ENCODE peak calls at places on chromosomes 2 and 18, in six cellular contexts. M, V, H, U, P and Z are unnamed samples.

GRCh38 chr18:74498712-74499629 is 2.8 kb downstream of the CNDP2 start:
- DNase-seq in M (peak; percentile 20), V (peak; percentile 81), H (no peak), U (no peak), P (no peak), Z (no peak)

GRCh38 chr2:169808211-169808610 is 9.5 kb downstream of the SSB start:
- DNase-seq in M (peak; percentile 72), V (no peak), H (no peak), U (no peak), P (no peak), Z (no peak)

GRCh38 chr2:109368798-109369197 is 239.8 kb downstream of the SH3RF3 start:
- DNase-seq in M (no peak), V (no peak), H (no peak), U (no peak), P (no peak), Z (no peak)

GRCh38 chr2:17228461-17228860 is 289.8 kb downstream of the RAD51AP2 start:
- DNase-seq in M (no peak), V (no peak), H (no peak), U (no peak), P (no peak), Z (no peak)

GRCh38 chr18:22412502-22412901 is 5.2 kb downstream of the CTAGE1 start:
- DNase-seq in M (peak; percentile 96), V (no peak), H (no peak), U (no peak), P (no peak), Z (no peak)

GRCh38 chr2:123468071-123468470 is 557.0 kb upstream of the CNTNAP5 start:
- DNase-seq in M (no peak), V (peak; percentile 4), H (no peak), U (no peak), P (no peak), Z (no peak)

GRCh38 chr2:40240067-40240466 is 211.8 kb downstream of the SLC8A1 start:
- DNase-seq in M (peak; percentile 98), V (no peak), H (peak; percentile 9), U (peak; percentile 91), P (peak; percentile 79), Z (peak; percentile 80)

GRCh38 chr18:8747440-8747937 is 42.1 kb downstream of the MTCL1 start:
- DNase-seq in M (peak; percentile 97), V (no peak), H (peak; percentile 92), U (no peak), P (no peak), Z (peak; percentile 88)

GRCh38 chr2:20609349-20609994 is 41.4 kb downstream of the HS1BP3 start:
- DNase-seq in M (peak; percentile 55), V (no peak), H (no peak), U (peak; percentile 80), P (peak; percentile 69), Z (no peak)

GRCh38 chr2:50514881-50515280 is 517.1 kb downstream of the NRXN1 start:
- DNase-seq in M (no peak), V (no peak), H (no peak), U (no peak), P (no peak), Z (no peak)

GRCh38 chr18:55651236-55651635 is 63.2 kb upstream of the TCF4 start:
- DNase-seq in M (peak; percentile 30), V (no peak), H (no peak), U (no peak), P (no peak), Z (no peak)

GRCh38 chr2:228657807-228658402 is 476.4 kb upstream of the SPHKAP start:
- DNase-seq in M (peak; percentile 49), V (peak; percentile 43), H (no peak), U (no peak), P (no peak), Z (no peak)

GRCh38 chr18:67417864-67418523 is 98.5 kb downstream of the DSEL start:
- DNase-seq in M (peak; percentile 36), V (peak; percentile 14), H (no peak), U (peak; percentile 7), P (no peak), Z (no peak)

GRCh38 chr2:238919307-238919706 is 71.4 kb downstream of the TWIST2 start:
- DNase-seq in M (no peak), V (no peak), H (no peak), U (no peak), P (peak; percentile 10), Z (no peak)

GRCh38 chr18:58407649-58408407 is 221.1 kb downstream of the ALPK2 start:
- DNase-seq in M (no peak), V (no peak), H (no peak), U (no peak), P (no peak), Z (no peak)

GRCh38 chr2:20052229-20052871 is 922 bp upstream of the LAPTM4A start:
- DNase-seq in M (peak; percentile 60), V (no peak), H (no peak), U (no peak), P (peak; percentile 31), Z (no peak)

GRCh38 chr2:69645026-69645425 is 1.5 kb upstream of the AAK1 start:
- DNase-seq in M (no peak), V (peak; percentile 58), H (no peak), U (no peak), P (no peak), Z (no peak)

GRCh38 chr2:38685116-38685735 is 19.3 kb downstream of the GALM start:
- DNase-seq in M (no peak), V (peak; percentile 52), H (no peak), U (no peak), P (no peak), Z (no peak)

GRCh38 chr2:27148801-27149439 is at the start of gene TCF23:
- DNase-seq in M (no peak), V (no peak), H (no peak), U (no peak), P (peak; percentile 93), Z (no peak)

GRCh38 chr2:188629890-188630483 is 338.3 kb downstream of the GULP1 start:
- DNase-seq in M (peak; percentile 49), V (no peak), H (no peak), U (no peak), P (peak; percentile 73), Z (no peak)

DNA sequence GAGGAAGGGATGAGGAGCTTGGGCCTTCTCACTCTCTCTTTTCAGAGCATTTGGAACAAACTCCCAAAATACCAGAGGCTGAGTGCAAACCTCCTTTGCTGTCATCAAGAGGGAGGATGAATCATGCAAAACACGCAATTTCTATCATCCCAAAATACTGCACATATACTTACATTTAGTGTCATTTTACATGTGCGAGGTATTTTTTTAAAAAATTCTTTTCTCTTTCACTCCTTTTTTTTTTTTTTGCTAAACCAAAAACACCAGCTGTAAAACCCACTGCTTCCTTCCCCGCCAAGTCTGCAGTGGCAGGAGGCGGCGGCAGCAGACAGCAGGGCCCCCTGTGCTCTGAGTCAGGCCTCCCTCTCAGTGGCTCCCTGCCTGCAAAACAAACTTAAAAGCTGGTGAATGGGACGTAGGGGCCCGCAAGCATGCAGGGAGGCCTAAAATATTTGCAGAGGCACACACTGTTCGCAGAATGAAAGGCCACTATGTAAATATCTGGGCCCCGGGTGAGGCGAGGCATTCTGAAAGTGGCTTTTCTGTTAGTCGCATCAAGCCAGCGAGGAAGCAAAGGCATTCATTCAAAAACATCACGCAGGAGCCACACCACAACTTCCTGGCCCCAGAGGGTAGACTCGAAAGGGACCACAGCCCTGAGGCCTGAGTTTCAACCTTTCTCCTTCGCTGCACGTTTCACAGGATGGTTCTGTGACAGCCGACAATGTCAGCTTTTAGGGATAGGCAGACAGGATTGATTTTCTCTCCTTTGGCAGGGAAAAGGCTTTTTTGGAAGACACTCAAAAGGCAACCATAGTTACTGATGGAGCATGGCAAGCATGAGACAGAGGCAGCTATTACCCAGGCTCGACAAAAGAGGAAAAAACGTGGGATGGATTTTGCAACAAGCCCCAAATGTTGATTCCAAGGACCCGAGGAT is 73.4 kb downstream of the ACTR2 start:
- DNase-seq in M (peak; percentile 96), V (peak; percentile 84), H (no peak), U (no peak), P (no peak), Z (peak; percentile 72)
- H3K4me3 ChIP-seq in M (peak overlapping the region; percentile 39), V (peak overlapping the region; percentile 0), H (no peak overlapping the region), U (no peak overlapping the region), P (no peak overlapping the region), Z (peak overlapping the region; percentile 31)

DNA sequence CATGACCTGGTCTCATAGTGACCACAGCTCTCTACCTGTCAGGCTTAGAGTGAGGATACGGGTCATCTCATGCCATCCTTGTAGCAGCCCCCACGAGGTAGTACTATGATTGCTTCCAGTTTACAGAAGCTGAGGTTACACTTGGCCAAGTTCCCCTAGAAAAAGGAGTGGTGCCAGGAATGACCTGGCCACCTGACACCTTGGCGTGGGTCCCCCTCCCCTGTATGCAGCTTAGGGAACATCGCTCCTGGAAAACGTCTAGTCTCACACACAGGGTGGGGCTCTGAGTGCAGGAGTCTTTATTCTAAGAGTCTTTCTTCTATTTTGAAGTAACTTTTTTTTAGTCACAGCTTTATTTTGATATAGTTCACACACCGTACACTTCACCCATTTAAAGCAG is 14.8 kb downstream of the NPPC start:
- DNase-seq in M (no peak), V (no peak), H (no peak), U (no peak), P (no peak), Z (no peak)
- H3K4me3 ChIP-seq in M (no peak overlapping the region), V (no peak overlapping the region), H (no peak overlapping the region), U (no peak overlapping the region), P (no peak overlapping the region), Z (no peak overlapping the region)

GRCh38 chr2:63845866-63846265 is 4.2 kb downstream of the UGP2 start:
- DNase-seq in M (no peak), V (no peak), H (no peak), U (no peak), P (no peak), Z (no peak)

GRCh38 chr2:63849381-63850203 is 7.9 kb downstream of the UGP2 start:
- DNase-seq in M (peak; percentile 88), V (no peak), H (no peak), U (no peak), P (no peak), Z (no peak)

GRCh38 chr2:63844616-63845015 is 2.9 kb downstream of the UGP2 start:
- DNase-seq in M (no peak), V (no peak), H (no peak), U (no peak), P (no peak), Z (no peak)

GRCh38 chr2:63843791-63844190 is 2.1 kb downstream of the UGP2 start:
- DNase-seq in M (no peak), V (no peak), H (no peak), U (no peak), P (no peak), Z (no peak)

DNA sequence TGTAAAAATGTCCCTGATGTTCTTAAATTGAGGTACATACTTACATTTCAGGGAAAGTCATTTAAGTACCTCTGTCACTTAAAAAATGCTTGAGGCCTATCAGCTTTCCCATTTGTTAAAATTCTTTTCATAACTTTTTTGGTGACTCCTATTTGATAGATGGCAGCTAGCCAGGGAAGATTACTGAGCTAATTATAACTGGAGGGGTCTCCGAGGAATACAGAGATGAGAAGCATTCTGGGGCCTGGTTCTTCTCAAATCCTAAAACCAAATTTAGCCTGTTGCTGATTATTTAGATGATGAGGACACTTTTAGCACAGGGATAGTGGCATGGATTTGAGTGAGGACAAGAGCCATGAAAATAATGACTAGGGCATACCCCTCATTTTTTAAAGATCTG is 4.8 kb downstream of the UGP2 start:
- DNase-seq in M (no peak), V (no peak), H (no peak), U (peak; percentile 50), P (no peak), Z (no peak)
- H3K4me3 ChIP-seq in M (no peak overlapping the region), V (no peak overlapping the region), H (no peak overlapping the region), U (no peak overlapping the region), P (no peak overlapping the region), Z (no peak overlapping the region)

DNA sequence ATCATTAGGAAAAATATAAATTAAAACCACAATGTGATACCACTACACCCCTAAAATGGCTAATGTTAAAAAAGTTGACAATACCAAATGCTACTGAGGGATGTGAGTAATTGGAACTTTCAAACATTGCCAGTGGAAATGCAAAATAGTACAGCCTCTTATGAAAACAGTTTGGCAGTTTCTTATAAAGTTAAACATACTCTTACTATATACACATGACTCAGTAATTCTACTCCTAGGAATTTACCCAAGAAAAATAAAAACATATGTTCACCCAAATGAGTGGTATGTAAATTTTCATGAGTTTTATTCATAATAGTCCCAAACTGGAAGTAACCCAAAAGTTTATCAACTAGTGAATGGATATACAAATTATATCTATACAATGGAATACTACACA is 228.0 kb downstream of the CYP26B1 start:
- DNase-seq in M (no peak), V (no peak), H (no peak), U (no peak), P (no peak), Z (no peak)
- H3K4me3 ChIP-seq in M (no peak overlapping the region), V (no peak overlapping the region), H (no peak overlapping the region), U (no peak overlapping the region), P (no peak overlapping the region), Z (no peak overlapping the region)